ENCODE peak calls at places on chromosomes 13 and 19, in eight cellular contexts. X is mucosa of descending colon; H is upper lobe of left lung; R is CD8-positive, alpha-beta memory T cell; W is PC-3; P is tibial nerve; C is AG09309; K is HAP-1. M is an unnamed sample.

GRCh38 chr19:43470288-43470687 is 4.9 kb upstream of the LYPD3 start:
- DNase-seq in X (no peak), H (no peak), R (peak; percentile 34), W (peak; percentile 80), P (no peak), C (no peak), K (no peak), M (no peak)

GRCh38 chr13:93882086-93882651 is 597.3 kb downstream of the DCT start:
- DNase-seq in X (no peak), H (no peak), R (no peak), W (peak; percentile 9), P (no peak), C (no peak), K (no peak), M (no peak)

GRCh38 chr19:2261438-2262172 is 5.4 kb upstream of the JSRP1 start:
- DNase-seq in X (peak; percentile 67), H (peak; percentile 61), R (peak; percentile 44), W (peak; percentile 37), P (no peak), C (no peak), K (peak; percentile 68), M (no peak)

GRCh38 chr19:16736709-16737108 is 17.1 kb downstream of the NWD1 start:
- DNase-seq in X (no peak), H (no peak), R (no peak), W (peak; percentile 17), P (no peak), C (no peak), K (no peak), M (no peak)

GRCh38 chr19:47587295-47587694 is 14.3 kb upstream of the ZNF541 start:
- DNase-seq in X (no peak), H (no peak), R (no peak), W (no peak), P (no peak), C (no peak), K (no peak), M (no peak)

GRCh38 chr19:54517483-54517882 is 14.9 kb downstream of the LAIR2 start:
- DNase-seq in X (no peak), H (no peak), R (peak; percentile 30), W (peak; percentile 86), P (no peak), C (no peak), K (peak; percentile 77), M (no peak)

GRCh38 chr13:108915095-108915633 is 285.8 kb downstream of the MYO16 start:
- DNase-seq in X (no peak), H (no peak), R (no peak), W (peak; percentile 31), P (no peak), C (no peak), K (no peak), M (no peak)

GRCh38 chr19:55838906-55839305 is 2.6 kb downstream of the NLRP4 start:
- DNase-seq in X (no peak), H (no peak), R (no peak), W (no peak), P (no peak), C (no peak), K (no peak), M (no peak)

GRCh38 chr19:4012092-4012974 is 4.8 kb downstream of the PIAS4 start:
- DNase-seq in X (no peak), H (peak; percentile 67), R (no peak), W (no peak), P (no peak), C (no peak), K (no peak), M (no peak)

GRCh38 chr19:315811-316210 is 24.6 kb upstream of the PLPP2 start:
- DNase-seq in X (no peak), H (no peak), R (no peak), W (no peak), P (no peak), C (no peak), K (no peak), M (no peak)

GRCh38 chr13:73248711-73249580 is 190.1 kb downstream of the KLF5 start:
- DNase-seq in X (no peak), H (peak; percentile 74), R (no peak), W (peak; percentile 92), P (no peak), C (no peak), K (no peak), M (no peak)

GRCh38 chr13:40221460-40222201 is 444.8 kb downstream of the FOXO1 start:
- DNase-seq in X (no peak), H (peak; percentile 37), R (peak; percentile 82), W (peak; percentile 12), P (no peak), C (peak; percentile 60), K (no peak), M (no peak)

GRCh38 chr19:46618670-46619231 is 6.1 kb downstream of the PTGIR start:
- DNase-seq in X (no peak), H (peak; percentile 59), R (no peak), W (no peak), P (no peak), C (no peak), K (peak; percentile 62), M (no peak)

GRCh38 chr13:68369739-68370138 is 1139.6 kb upstream of the PCDH9 start:
- DNase-seq in X (no peak), H (no peak), R (no peak), W (peak; percentile 68), P (no peak), C (no peak), K (no peak), M (no peak)

GRCh38 chr19:42292042-42292960 is 9.6 kb upstream of the PRR19 start:
- DNase-seq in X (no peak), H (no peak), R (no peak), W (no peak), P (no peak), C (no peak), K (no peak), M (no peak)

GRCh38 chr19:20162821-20163220 is 4.2 kb upstream of the ZNF486 start:
- DNase-seq in X (no peak), H (peak; percentile 54), R (peak; percentile 4), W (no peak), P (no peak), C (no peak), K (no peak), M (no peak)

GRCh38 chr19:2187164-2187563 is 23.4 kb downstream of the DOT1L start:
- DNase-seq in X (no peak), H (no peak), R (no peak), W (no peak), P (no peak), C (no peak), K (no peak), M (no peak)

GRCh38 chr13:53052675-53053074 is 24.1 kb downstream of the OLFM4 start:
- DNase-seq in X (no peak), H (no peak), R (no peak), W (no peak), P (no peak), C (no peak), K (no peak), M (no peak)

GRCh38 chr13:53042897-53043296 is 14.3 kb downstream of the OLFM4 start:
- DNase-seq in X (no peak), H (no peak), R (no peak), W (no peak), P (no peak), C (no peak), K (no peak), M (no peak)

GRCh38 chr13:53045110-53045509 is 16.5 kb downstream of the OLFM4 start:
- DNase-seq in X (no peak), H (no peak), R (no peak), W (no peak), P (peak; percentile 56), C (no peak), K (no peak), M (no peak)

GRCh38 chr13:53054569-53054968 is 26.0 kb downstream of the OLFM4 start:
- DNase-seq in X (no peak), H (no peak), R (no peak), W (no peak), P (no peak), C (no peak), K (no peak), M (no peak)

GRCh38 chr13:53048880-53049279 is 20.3 kb downstream of the OLFM4 start:
- DNase-seq in X (no peak), H (no peak), R (no peak), W (no peak), P (no peak), C (no peak), K (no peak), M (no peak)
- H3K4me3 ChIP-seq in X (no peak overlapping the region), H (no peak overlapping the region), R (no peak overlapping the region), W (no peak overlapping the region), P (no peak overlapping the region), C (no peak overlapping the region), K (no peak overlapping the region), M (no peak overlapping the region)

GRCh38 chr19:8654591-8655339 is 24.3 kb downstream of the NFILZ start:
- DNase-seq in X (peak; percentile 62), H (peak; percentile 64), R (peak; percentile 56), W (peak; percentile 65), P (no peak), C (no peak), K (peak; percentile 80), M (no peak)
- H3K4me3 ChIP-seq in X (no peak overlapping the region), H (no peak overlapping the region), R (peak overlapping the region; percentile 59), W (peak overlapping the region; percentile 37), P (peak overlapping the region; percentile 19), C (no peak overlapping the region), K (no peak overlapping the region), M (peak overlapping the region; percentile 50)

DNA sequence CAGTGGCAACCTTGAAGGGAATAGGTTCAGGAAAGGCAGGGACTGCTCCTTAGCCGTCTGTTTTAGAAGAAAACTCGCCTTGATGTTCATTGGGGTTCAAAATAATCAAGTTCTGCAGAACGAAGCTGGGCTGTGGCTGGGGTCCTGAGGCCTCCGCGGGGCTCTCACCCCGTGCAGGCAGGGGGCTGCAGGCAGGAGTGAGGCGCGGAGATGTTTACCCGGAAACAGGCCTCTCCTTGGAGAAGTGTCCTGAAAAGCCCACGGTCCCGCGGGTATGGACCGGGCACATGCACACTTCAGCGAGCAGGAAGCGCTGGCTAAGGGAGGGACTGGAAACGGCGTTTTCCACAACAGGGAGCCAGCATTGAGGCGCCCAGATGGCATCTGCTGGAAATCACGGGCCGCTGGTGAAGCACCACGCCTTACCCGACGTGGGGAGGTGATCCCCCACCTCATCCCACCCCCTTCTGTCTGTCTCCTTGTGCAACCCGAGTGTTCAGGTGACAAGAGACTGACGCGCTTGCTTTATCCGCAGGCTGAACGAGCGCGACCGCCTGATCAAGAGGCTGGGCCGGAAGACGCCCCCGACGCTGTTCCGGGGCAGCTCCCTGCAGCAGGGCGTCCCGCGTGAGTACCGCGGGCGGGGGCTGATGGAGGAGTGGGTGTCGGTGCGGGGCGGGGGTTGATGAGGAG is 39.7 kb downstream of the SHISA2 start:
- DNase-seq in X (peak; percentile 47), H (no peak), R (peak; percentile 68), W (no peak), P (no peak), C (no peak), K (no peak), M (no peak)
- H3K4me3 ChIP-seq in X (no peak overlapping the region), H (peak overlapping the region; percentile 39), R (peak overlapping the region; percentile 73), W (no peak overlapping the region), P (peak overlapping the region; percentile 46), C (peak overlapping the region; percentile 23), K (no peak overlapping the region), M (peak overlapping the region; percentile 65)

DNA sequence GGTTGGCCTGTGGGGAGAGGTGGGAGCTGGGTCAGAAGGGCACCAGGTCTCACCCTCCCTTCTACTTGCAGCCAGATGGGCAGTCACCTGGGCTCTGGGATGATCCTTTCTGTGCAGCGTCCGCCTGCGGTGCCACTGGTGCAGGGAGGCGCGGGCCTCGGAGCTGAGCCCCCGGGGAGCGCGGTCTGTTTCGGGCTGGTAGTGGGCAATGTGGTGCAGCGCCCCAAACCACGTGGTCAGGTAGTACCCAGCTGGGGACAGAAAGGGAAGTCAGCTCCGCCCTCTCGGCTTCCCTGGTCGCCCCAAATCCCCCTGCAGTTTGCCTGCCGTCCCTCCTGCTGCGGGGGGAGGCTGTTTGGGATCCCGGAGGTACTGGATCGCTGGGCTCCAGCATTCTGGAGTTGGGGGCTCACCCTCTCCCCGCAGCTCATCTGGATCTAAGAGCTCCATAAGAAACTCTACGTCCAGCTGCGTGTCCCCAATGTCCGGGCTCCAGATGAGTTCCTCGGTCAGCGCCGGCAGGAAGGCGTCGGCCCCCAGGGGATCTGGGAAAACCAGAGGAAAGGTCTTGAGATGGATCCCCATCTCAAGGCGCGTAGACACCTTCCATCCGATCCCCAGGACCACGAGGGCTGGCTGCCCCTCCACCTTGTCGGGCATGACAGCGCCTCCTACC is 8.8 kb downstream of the RINL start:
- DNase-seq in X (peak; percentile 82), H (peak; percentile 58), R (no peak), W (no peak), P (no peak), C (no peak), K (no peak), M (no peak)
- H3K4me3 ChIP-seq in X (no peak overlapping the region), H (peak overlapping the region; percentile 40), R (peak overlapping the region; percentile 78), W (no peak overlapping the region), P (peak overlapping the region; percentile 62), C (peak overlapping the region; percentile 45), K (peak overlapping the region; percentile 33), M (peak overlapping the region; percentile 69)